ENCODE peak calls at places on chromosomes 4 and X, in five cellular contexts. V is T1000, H is fibroblast of lung, R is AG09319, S is GM06990. L is an unnamed sample.
A peak's percentile ranks its signal among the peaks of the same experiment; 100 is the strongest.

GRCh38 chrX:45774961-45775360 is 574.3 kb upstream of the DIPK2B start:
- DNase-seq in V (peak; percentile 2), H (peak; percentile 88), R (no peak), S (no peak), L (peak; percentile 48)

GRCh38 chr4:124640037-124640730 is 72.3 kb downstream of the ANKRD50 start:
- DNase-seq in V (no peak), H (peak; percentile 88), R (peak; percentile 27), S (no peak), L (peak; percentile 65)

GRCh38 chrX:54452920-54453319 is 12.7 kb downstream of the TSR2 start:
- DNase-seq in V (no peak), H (peak; percentile 6), R (no peak), S (no peak), L (no peak)

GRCh38 chrX:56994375-56995270 is 718 bp downstream of the SPIN3 start:
- DNase-seq in V (no peak), H (peak; percentile 1), R (no peak), S (no peak), L (peak; percentile 0)

GRCh38 chr4:144572660-144573059 is 73.3 kb upstream of the HHIP start:
- DNase-seq in V (no peak), H (no peak), R (no peak), S (no peak), L (no peak)

GRCh38 chr4:13173974-13174373 is 310.2 kb downstream of the RAB28 start:
- DNase-seq in V (no peak), H (peak; percentile 10), R (no peak), S (no peak), L (peak; percentile 14)

GRCh38 chr4:82136161-82136801 is 237.5 kb downstream of the HNRNPD start:
- DNase-seq in V (no peak), H (no peak), R (no peak), S (no peak), L (no peak)

GRCh38 chr4:8343051-8343966 is 73.8 kb downstream of the HTRA3 start:
- DNase-seq in V (no peak), H (no peak), R (no peak), S (no peak), L (no peak)

GRCh38 chrX:130110379-130111219 is at the start of gene ELF4:
- DNase-seq in V (no peak), H (peak; percentile 50), R (no peak), S (peak; percentile 78), L (peak; percentile 58)

GRCh38 chrX:40207626-40208025 is 109.9 kb upstream of the BCOR start:
- DNase-seq in V (no peak), H (peak; percentile 58), R (no peak), S (no peak), L (no peak)

GRCh38 chr4:124913237-124913636 is 200.7 kb upstream of the ANKRD50 start:
- DNase-seq in V (no peak), H (no peak), R (no peak), S (no peak), L (no peak)

GRCh38 chrX:121365572-121366161 is 318.3 kb downstream of the GLUD2 start:
- DNase-seq in V (no peak), H (no peak), R (no peak), S (no peak), L (no peak)

GRCh38 chr4:110854021-110854678 is 231.3 kb upstream of the PITX2 start:
- DNase-seq in V (peak; percentile 37), H (peak; percentile 93), R (peak; percentile 45), S (no peak), L (peak; percentile 60)

GRCh38 chr4:169236901-169237626 is 33.7 kb downstream of the SH3RF1 start:
- DNase-seq in V (no peak), H (no peak), R (no peak), S (no peak), L (peak; percentile 42)

GRCh38 chr4:37889849-37890500 is 909 bp upstream of the TBC1D1 start:
- DNase-seq in V (no peak), H (no peak), R (no peak), S (peak; percentile 10), L (no peak)